ENCODE peak calls at places on chromosomes 5 and 9, in seven cellular contexts. A is fibroblast of the conjunctiva; N is upper lobe of right lung; U is pancreas; C is sigmoid colon; L is activated T-cell treated with anti-CD3 and anti-CD28 coated beads, Interleukin-2, amount 50 U/mL, for 72 hours; J is posterior cingulate gyrus. F is an unnamed sample.

GRCh38 chr9:93136011-93136440 is 2.0 kb upstream of the NINJ1 start:
- DNase-seq in J (no peak), C (peak), A (no peak), L (no peak), N (no peak), U (no peak), F (no peak)

GRCh38 chr5:398475-399295 is 44.3 kb upstream of the EXOC3 start:
- DNase-seq in N (peak), J (peak), L (no peak), U (no peak), C (peak), A (no peak), F (no peak)

GRCh38 chr5:71653119-71653518 is 66.0 kb upstream of the CARTPT start:
- DNase-seq in N (no peak), L (no peak), J (no peak), U (no peak), A (no peak), C (no peak), F (no peak)

GRCh38 chr9:84851935-84852585 is 182.5 kb downstream of the NTRK2 start:
- DNase-seq in N (no peak), C (no peak), J (peak), A (peak), L (no peak), U (no peak), F (peak)

GRCh38 chr9:124658165-124659017 is 112.7 kb downstream of the NR6A1 start:
- DNase-seq in L (peak), J (peak), C (peak), N (peak), A (peak), U (peak), F (peak)

GRCh38 chr9:75454043-75454442 is 365.7 kb downstream of the OSTF1 start:
- DNase-seq in U (no peak), N (no peak), A (no peak), J (no peak), C (no peak), L (no peak), F (no peak)

GRCh38 chr9:112494153-112494552 is 7.5 kb downstream of the KIAA1958 start:
- DNase-seq in U (no peak), L (no peak), A (no peak), J (no peak), N (no peak), C (no peak), F (no peak)

GRCh38 chr9:2023532-2023931 is 8.4 kb downstream of the SMARCA2 start:
- DNase-seq in A (no peak), U (no peak), N (no peak), J (no peak), L (peak), C (no peak), F (no peak)

GRCh38 chr5:68216737-68217231 is 1.2 kb downstream of the PIK3R1 start:
- DNase-seq in J (no peak), U (no peak), L (no peak), A (no peak), N (no peak), C (no peak), F (no peak)

GRCh38 chr5:65742565-65743231 is 20.7 kb downstream of the NLN start:
- DNase-seq in J (no peak), N (no peak), A (peak), U (no peak), L (peak), C (no peak), F (peak)

GRCh38 chr9:28696960-28697359 is 1123.7 kb upstream of the C9orf72 start:
- DNase-seq in C (no peak), L (no peak), A (no peak), U (no peak), J (no peak), N (no peak), F (no peak)

GRCh38 chr5:74864823-74865222 is 1.4 kb downstream of the FAM169A start:
- DNase-seq in L (no peak), U (no peak), A (no peak), J (no peak), C (no peak), N (no peak), F (no peak)

GRCh38 chr9:116979461-116979860 is 292.4 kb downstream of the TRIM32 start:
- DNase-seq in J (no peak), A (no peak), U (no peak), C (no peak), N (no peak), L (no peak), F (no peak)

GRCh38 chr9:31023793-31024192 is 1360.7 kb upstream of the ACO1 start:
- DNase-seq in L (no peak), A (no peak), J (no peak), N (no peak), C (no peak), U (no peak), F (no peak)

GRCh38 chr9:14251146-14252071 is 62.5 kb downstream of the NFIB start:
- DNase-seq in C (peak), N (peak), A (peak), U (peak), L (no peak), J (peak), F (peak)

GRCh38 chr9:93452710-93453046 is 703 bp downstream of the FAM120AOS start:
- DNase-seq in A (no peak), N (no peak), J (no peak), L (peak), U (no peak), C (no peak), F (no peak)

GRCh38 chr9:27183701-27184100 is 74.7 kb downstream of the TEK start:
- DNase-seq in J (peak), L (no peak), N (no peak), A (no peak), U (no peak), C (no peak), F (no peak)

GRCh38 chr9:98488578-98489312 is 220.0 kb downstream of the GABBR2 start:
- DNase-seq in N (no peak), U (no peak), J (no peak), A (peak), C (no peak), L (no peak), F (peak)

GRCh38 chr9:14591411-14591810 is 101.8 kb downstream of the ZDHHC21 start:
- DNase-seq in U (no peak), N (no peak), C (no peak), A (no peak), J (no peak), L (no peak), F (no peak)